ENCODE peak calls at places on chromosomes 13 and 19, in five cellular contexts. One of them, this sample, is unnamed.

GRCh38 chr19:3365093-3365446 is 1.3 kb upstream of the NFIC start:
- DNase-seq in heart right ventricle: no peak
- DNase-seq in M059J: no peak
- DNase-seq in A549: no peak
- DNase-seq in stimulated activated CD4-positive, alpha-beta T cell treated with anti-CD3 and anti-CD28 coated beads, Interleukin-1b, Interleukin-23, amount 100 ng/mL, for 1 hour: no peak
- DNase-seq in this sample: no peak

GRCh38 chr19:2629491-2630351 is 72.8 kb downstream of the GNG7 start:
- DNase-seq in A549: no peak
- DNase-seq in M059J: no peak
- DNase-seq in heart right ventricle: no peak
- DNase-seq in stimulated activated CD4-positive, alpha-beta T cell treated with anti-CD3 and anti-CD28 coated beads, Interleukin-1b, Interleukin-23, amount 100 ng/mL, for 1 hour: no peak
- DNase-seq in this sample: no peak

GRCh38 chr13:76868451-76868850 is 17.8 kb downstream of the KCTD12 start:
- DNase-seq in heart right ventricle: no peak
- DNase-seq in stimulated activated CD4-positive, alpha-beta T cell treated with anti-CD3 and anti-CD28 coated beads, Interleukin-1b, Interleukin-23, amount 100 ng/mL, for 1 hour: no peak
- DNase-seq in A549: no peak
- DNase-seq in M059J: no peak
- DNase-seq in this sample: no peak

GRCh38 chr19:40443930-40444180 is 280 bp downstream of the SERTAD3 start:
- DNase-seq in stimulated activated CD4-positive, alpha-beta T cell treated with anti-CD3 and anti-CD28 coated beads, Interleukin-1b, Interleukin-23, amount 100 ng/mL, for 1 hour: no peak
- DNase-seq in heart right ventricle: no peak
- DNase-seq in M059J: no peak
- DNase-seq in A549: peak
- DNase-seq in this sample: no peak

GRCh38 chr19:9161427-9161826 is 17.4 kb upstream of the OR7D2 start:
- DNase-seq in heart right ventricle: no peak
- DNase-seq in M059J: no peak
- DNase-seq in stimulated activated CD4-positive, alpha-beta T cell treated with anti-CD3 and anti-CD28 coated beads, Interleukin-1b, Interleukin-23, amount 100 ng/mL, for 1 hour: no peak
- DNase-seq in A549: no peak
- DNase-seq in this sample: no peak

GRCh38 chr19:7673995-7674667 is 2.8 kb upstream of the MCEMP1 start:
- DNase-seq in A549: peak
- DNase-seq in heart right ventricle: peak
- DNase-seq in M059J: peak
- DNase-seq in stimulated activated CD4-positive, alpha-beta T cell treated with anti-CD3 and anti-CD28 coated beads, Interleukin-1b, Interleukin-23, amount 100 ng/mL, for 1 hour: no peak
- DNase-seq in this sample: no peak

GRCh38 chr13:63351533-63351932 is 1935.9 kb upstream of the PCDH20 start:
- DNase-seq in stimulated activated CD4-positive, alpha-beta T cell treated with anti-CD3 and anti-CD28 coated beads, Interleukin-1b, Interleukin-23, amount 100 ng/mL, for 1 hour: no peak
- DNase-seq in A549: no peak
- DNase-seq in M059J: no peak
- DNase-seq in heart right ventricle: no peak
- DNase-seq in this sample: no peak

GRCh38 chr13:40472427-40473220 is 193.8 kb downstream of the FOXO1 start:
- DNase-seq in stimulated activated CD4-positive, alpha-beta T cell treated with anti-CD3 and anti-CD28 coated beads, Interleukin-1b, Interleukin-23, amount 100 ng/mL, for 1 hour: no peak
- DNase-seq in A549: no peak
- DNase-seq in M059J: no peak
- DNase-seq in heart right ventricle: no peak
- DNase-seq in this sample: no peak

GRCh38 chr13:68064371-68064770 is 834.2 kb upstream of the PCDH9 start:
- DNase-seq in heart right ventricle: no peak
- DNase-seq in stimulated activated CD4-positive, alpha-beta T cell treated with anti-CD3 and anti-CD28 coated beads, Interleukin-1b, Interleukin-23, amount 100 ng/mL, for 1 hour: no peak
- DNase-seq in A549: no peak
- DNase-seq in M059J: no peak
- DNase-seq in this sample: no peak

GRCh38 chr19:10699650-10700335 is 1.4 kb upstream of the QTRT1 start:
- DNase-seq in A549: peak
- DNase-seq in M059J: peak
- DNase-seq in heart right ventricle: no peak
- DNase-seq in stimulated activated CD4-positive, alpha-beta T cell treated with anti-CD3 and anti-CD28 coated beads, Interleukin-1b, Interleukin-23, amount 100 ng/mL, for 1 hour: peak
- DNase-seq in this sample: no peak

GRCh38 chr13:114161644-114162532 is 17.2 kb upstream of the CFAP97D2 start:
- DNase-seq in heart right ventricle: peak
- DNase-seq in stimulated activated CD4-positive, alpha-beta T cell treated with anti-CD3 and anti-CD28 coated beads, Interleukin-1b, Interleukin-23, amount 100 ng/mL, for 1 hour: no peak
- DNase-seq in A549: no peak
- DNase-seq in M059J: no peak
- DNase-seq in this sample: peak

GRCh38 chr19:31344403-31344802 is 4.8 kb downstream of the TSHZ3 start:
- DNase-seq in M059J: no peak
- DNase-seq in heart right ventricle: no peak
- DNase-seq in stimulated activated CD4-positive, alpha-beta T cell treated with anti-CD3 and anti-CD28 coated beads, Interleukin-1b, Interleukin-23, amount 100 ng/mL, for 1 hour: no peak
- DNase-seq in A549: no peak
- DNase-seq in this sample: no peak

GRCh38 chr13:27170521-27171243 is 929 bp downstream of the USP12 start:
- DNase-seq in heart right ventricle: peak
- DNase-seq in stimulated activated CD4-positive, alpha-beta T cell treated with anti-CD3 and anti-CD28 coated beads, Interleukin-1b, Interleukin-23, amount 100 ng/mL, for 1 hour: no peak
- DNase-seq in M059J: peak
- DNase-seq in A549: peak
- DNase-seq in this sample: no peak

GRCh38 chr19:3950871-3951861 is 18.3 kb downstream of the NMRK2 start:
- DNase-seq in heart right ventricle: peak
- DNase-seq in M059J: no peak
- DNase-seq in A549: no peak
- DNase-seq in stimulated activated CD4-positive, alpha-beta T cell treated with anti-CD3 and anti-CD28 coated beads, Interleukin-1b, Interleukin-23, amount 100 ng/mL, for 1 hour: no peak
- DNase-seq in this sample: no peak

GRCh38 chr19:10086032-10086903 is at the start of gene SHFL:
- DNase-seq in A549: peak
- DNase-seq in heart right ventricle: peak
- DNase-seq in stimulated activated CD4-positive, alpha-beta T cell treated with anti-CD3 and anti-CD28 coated beads, Interleukin-1b, Interleukin-23, amount 100 ng/mL, for 1 hour: peak
- DNase-seq in M059J: peak
- DNase-seq in this sample: no peak

GRCh38 chr13:27919299-27919933 is 384 bp upstream of the PDX1 start:
- DNase-seq in M059J: no peak
- DNase-seq in A549: no peak
- DNase-seq in heart right ventricle: no peak
- DNase-seq in stimulated activated CD4-positive, alpha-beta T cell treated with anti-CD3 and anti-CD28 coated beads, Interleukin-1b, Interleukin-23, amount 100 ng/mL, for 1 hour: no peak
- DNase-seq in this sample: no peak

GRCh38 chr19:18529782-18530181 is 7.9 kb upstream of the ELL start:
- DNase-seq in M059J: no peak
- DNase-seq in A549: no peak
- DNase-seq in stimulated activated CD4-positive, alpha-beta T cell treated with anti-CD3 and anti-CD28 coated beads, Interleukin-1b, Interleukin-23, amount 100 ng/mL, for 1 hour: no peak
- DNase-seq in heart right ventricle: no peak
- DNase-seq in this sample: no peak

GRCh38 chr19:54903303-54903702 is 2.6 kb upstream of the NCR1 start:
- DNase-seq in M059J: no peak
- DNase-seq in A549: no peak
- DNase-seq in heart right ventricle: no peak
- DNase-seq in stimulated activated CD4-positive, alpha-beta T cell treated with anti-CD3 and anti-CD28 coated beads, Interleukin-1b, Interleukin-23, amount 100 ng/mL, for 1 hour: no peak
- DNase-seq in this sample: no peak

GRCh38 chr13:43316997-43317396 is 293.6 kb downstream of the DNAJC15 start:
- DNase-seq in stimulated activated CD4-positive, alpha-beta T cell treated with anti-CD3 and anti-CD28 coated beads, Interleukin-1b, Interleukin-23, amount 100 ng/mL, for 1 hour: no peak
- DNase-seq in A549: no peak
- DNase-seq in heart right ventricle: peak
- DNase-seq in M059J: peak
- DNase-seq in this sample: no peak

GRCh38 chr19:11203194-11204075 is 6.1 kb upstream of the KANK2 start:
- DNase-seq in stimulated activated CD4-positive, alpha-beta T cell treated with anti-CD3 and anti-CD28 coated beads, Interleukin-1b, Interleukin-23, amount 100 ng/mL, for 1 hour: no peak
- DNase-seq in heart right ventricle: peak
- DNase-seq in A549: peak
- DNase-seq in M059J: peak
- DNase-seq in this sample: no peak

GRCh38 chr13:60220072-60220471 is 56.3 kb upstream of the DIAPH3 start:
- DNase-seq in stimulated activated CD4-positive, alpha-beta T cell treated with anti-CD3 and anti-CD28 coated beads, Interleukin-1b, Interleukin-23, amount 100 ng/mL, for 1 hour: no peak
- DNase-seq in A549: no peak
- DNase-seq in heart right ventricle: no peak
- DNase-seq in M059J: no peak
- DNase-seq in this sample: no peak

GRCh38 chr19:34172661-34173144 is 399 bp downstream of the LSM14A start:
- DNase-seq in heart right ventricle: peak
- DNase-seq in stimulated activated CD4-positive, alpha-beta T cell treated with anti-CD3 and anti-CD28 coated beads, Interleukin-1b, Interleukin-23, amount 100 ng/mL, for 1 hour: no peak
- DNase-seq in A549: no peak
- DNase-seq in M059J: no peak
- DNase-seq in this sample: no peak

GRCh38 chr19:4740092-4740491 is 16.4 kb upstream of the DPP9 start:
- DNase-seq in stimulated activated CD4-positive, alpha-beta T cell treated with anti-CD3 and anti-CD28 coated beads, Interleukin-1b, Interleukin-23, amount 100 ng/mL, for 1 hour: no peak
- DNase-seq in M059J: no peak
- DNase-seq in heart right ventricle: no peak
- DNase-seq in A549: no peak
- DNase-seq in this sample: no peak

GRCh38 chr19:38076337-38076736 is 147.7 kb downstream of the DPF1 start:
- DNase-seq in A549: no peak
- DNase-seq in stimulated activated CD4-positive, alpha-beta T cell treated with anti-CD3 and anti-CD28 coated beads, Interleukin-1b, Interleukin-23, amount 100 ng/mL, for 1 hour: no peak
- DNase-seq in M059J: no peak
- DNase-seq in heart right ventricle: no peak
- DNase-seq in this sample: no peak

GRCh38 chr13:80082396-80083096 is 258.4 kb downstream of the SPRY2 start:
- DNase-seq in stimulated activated CD4-positive, alpha-beta T cell treated with anti-CD3 and anti-CD28 coated beads, Interleukin-1b, Interleukin-23, amount 100 ng/mL, for 1 hour: no peak
- DNase-seq in M059J: peak
- DNase-seq in heart right ventricle: no peak
- DNase-seq in A549: no peak
- DNase-seq in this sample: no peak

GRCh38 chr13:108929532-108929931 is 300.1 kb downstream of the MYO16 start:
- DNase-seq in stimulated activated CD4-positive, alpha-beta T cell treated with anti-CD3 and anti-CD28 coated beads, Interleukin-1b, Interleukin-23, amount 100 ng/mL, for 1 hour: no peak
- DNase-seq in A549: no peak
- DNase-seq in heart right ventricle: no peak
- DNase-seq in M059J: no peak
- DNase-seq in this sample: no peak

GRCh38 chr13:28442872-28443271 is 52.1 kb downstream of the FLT1 start:
- DNase-seq in stimulated activated CD4-positive, alpha-beta T cell treated with anti-CD3 and anti-CD28 coated beads, Interleukin-1b, Interleukin-23, amount 100 ng/mL, for 1 hour: no peak
- DNase-seq in A549: no peak
- DNase-seq in M059J: no peak
- DNase-seq in heart right ventricle: no peak
- DNase-seq in this sample: no peak

GRCh38 chr13:30639671-30640070 is 22.0 kb downstream of the USPL1 start:
- DNase-seq in A549: no peak
- DNase-seq in heart right ventricle: no peak
- DNase-seq in stimulated activated CD4-positive, alpha-beta T cell treated with anti-CD3 and anti-CD28 coated beads, Interleukin-1b, Interleukin-23, amount 100 ng/mL, for 1 hour: no peak
- DNase-seq in M059J: no peak
- DNase-seq in this sample: no peak

GRCh38 chr19:46886546-46887239 is 25.9 kb downstream of the ARHGAP35 start:
- DNase-seq in heart right ventricle: no peak
- DNase-seq in M059J: peak
- DNase-seq in stimulated activated CD4-positive, alpha-beta T cell treated with anti-CD3 and anti-CD28 coated beads, Interleukin-1b, Interleukin-23, amount 100 ng/mL, for 1 hour: no peak
- DNase-seq in A549: no peak
- DNase-seq in this sample: no peak

GRCh38 chr13:42864952-42865634 is 83.7 kb downstream of the FAM216B start:
- DNase-seq in M059J: no peak
- DNase-seq in heart right ventricle: no peak
- DNase-seq in stimulated activated CD4-positive, alpha-beta T cell treated with anti-CD3 and anti-CD28 coated beads, Interleukin-1b, Interleukin-23, amount 100 ng/mL, for 1 hour: no peak
- DNase-seq in A549: no peak
- DNase-seq in this sample: no peak

GRCh38 chr13:105139048-105139379 is 1396.4 kb downstream of the EFNB2 start:
- DNase-seq in M059J: no peak
- DNase-seq in heart right ventricle: no peak
- DNase-seq in A549: no peak
- DNase-seq in stimulated activated CD4-positive, alpha-beta T cell treated with anti-CD3 and anti-CD28 coated beads, Interleukin-1b, Interleukin-23, amount 100 ng/mL, for 1 hour: no peak
- DNase-seq in this sample: no peak

This sample was measured in RWPE2.